ENCODE peak calls at places on chromosome 20, in eight cellular contexts. F is astrocyte of the spinal cord, I is fibroblast of the aortic adventitia, H is dorsolateral prefrontal cortex, X is GM10248, N is RWPE1, U is mammary epithelial cell, B is right atrium auricular region. Q is an unnamed sample.

GRCh38 chr20:16096756-16097326 is 476.4 kb downstream of the KIF16B start:
- DNase-seq in X (no peak), U (no peak), I (no peak), N (no peak), B (no peak), F (no peak), H (no peak), Q (no peak)

GRCh38 chr20:48212806-48213509 is 427.7 kb upstream of the SULF2 start:
- DNase-seq in X (no peak), U (no peak), H (no peak), N (no peak), B (no peak), I (no peak), F (no peak), Q (no peak)

GRCh38 chr20:48260370-48260769 is 475.1 kb upstream of the SULF2 start:
- DNase-seq in F (no peak), N (no peak), B (no peak), X (no peak), U (no peak), H (peak), I (no peak), Q (no peak)

GRCh38 chr20:63534831-63535651 is 2.1 kb downstream of the PTK6 start:
- DNase-seq in B (no peak), X (no peak), I (peak), U (no peak), H (no peak), N (peak), F (no peak), Q (peak)

GRCh38 chr20:8527998-8528397 is 395.9 kb downstream of the PLCB1 start:
- DNase-seq in U (peak), I (peak), B (no peak), H (no peak), X (no peak), N (no peak), F (peak), Q (no peak)

GRCh38 chr20:1803216-1804128 is 91.7 kb upstream of the SIRPA start:
- DNase-seq in H (no peak), F (peak), I (peak), U (no peak), N (no peak), B (peak), X (peak), Q (peak)

GRCh38 chr20:16844406-16844805 is 96.2 kb downstream of the OTOR start:
- DNase-seq in X (no peak), B (no peak), I (no peak), H (no peak), N (no peak), F (no peak), U (no peak), Q (no peak)

GRCh38 chr20:15179426-15180190 is 842.2 kb upstream of the FLRT3 start:
- DNase-seq in N (no peak), B (no peak), I (no peak), H (peak), U (no peak), F (no peak), X (no peak), Q (no peak)

GRCh38 chr20:43564993-43565757 is 6.3 kb downstream of the SGK2 start:
- DNase-seq in I (no peak), X (no peak), F (no peak), N (no peak), H (peak), U (no peak), B (no peak), Q (no peak)

GRCh38 chr20:5402903-5403531 is 86.3 kb upstream of the PROKR2 start:
- DNase-seq in B (no peak), N (peak), X (peak), I (peak), F (no peak), U (peak), H (no peak), Q (no peak)

GRCh38 chr20:35387334-35387733 is 24.4 kb downstream of the UQCC1 start:
- DNase-seq in B (no peak), X (no peak), H (no peak), N (peak), I (peak), U (peak), F (peak), Q (no peak)

GRCh38 chr20:19881080-19881840 is 123.2 kb downstream of the RIN2 start:
- DNase-seq in H (no peak), N (no peak), F (no peak), X (no peak), U (no peak), I (no peak), B (no peak), Q (no peak)

GRCh38 chr20:41956316-41957050 is 338.3 kb upstream of the CHD6 start:
- DNase-seq in U (no peak), F (no peak), N (no peak), X (no peak), H (no peak), I (no peak), B (no peak), Q (no peak)

GRCh38 chr20:4513720-4514119 is 208.0 kb upstream of the PRND start:
- DNase-seq in N (peak), X (no peak), U (peak), F (peak), B (no peak), H (no peak), I (peak), Q (no peak)

GRCh38 chr20:46028772-46029371 is at the start of gene SLC12A5:
- DNase-seq in F (no peak), H (no peak), U (no peak), I (no peak), B (no peak), N (no peak), X (no peak), Q (no peak)

GRCh38 chr20:3658708-3659491 is 4.3 kb downstream of the GFRA4 start:
- DNase-seq in X (peak), F (no peak), U (no peak), B (no peak), N (no peak), I (no peak), H (peak), Q (no peak)

GRCh38 chr20:36035720-36036119 is 67.3 kb downstream of the CNBD2 start:
- DNase-seq in X (no peak), H (no peak), B (no peak), I (no peak), F (no peak), N (peak), U (peak), Q (no peak)

GRCh38 chr20:50957798-50958732 is at the start of gene DPM1:
- DNase-seq in F (peak), N (peak), X (peak), U (peak), B (peak), I (peak), H (peak), Q (peak)

GRCh38 chr20:7161690-7162089 is 394.2 kb downstream of the BMP2 start:
- DNase-seq in H (no peak), U (peak), B (no peak), X (no peak), I (peak), F (peak), N (peak), Q (no peak)
- TF ChIP-seq CTCF in H (peak), U (peak), B (no peak), X (no peak), I (peak), F (peak), N (peak), Q (no peak)

GRCh38 chr20:59940956-59941294 is 736 bp downstream of the FAM217B start:
- DNase-seq in F (no peak), B (no peak), U (no peak), I (no peak), N (no peak), H (no peak), X (no peak), Q (no peak)

GRCh38 chr20:59938696-59939051 is 1.4 kb downstream of the PPP1R3D start:
- DNase-seq in B (no peak), N (no peak), H (no peak), I (peak), X (no peak), F (no peak), U (peak), Q (no peak)

GRCh38 chr20:59939879-59940128 is 301 bp downstream of the PPP1R3D start:
- DNase-seq in U (no peak), H (no peak), F (no peak), I (no peak), N (no peak), X (peak), B (no peak), Q (no peak)

GRCh38 chr20:59939052-59939878 is 840 bp downstream of the PPP1R3D start:
- DNase-seq in B (no peak), N (peak), X (no peak), U (no peak), H (no peak), I (peak), F (no peak), Q (peak)

GRCh38 chr20:59940129-59940955 is at the start of the genes FAM217B and PPP1R3D:
- DNase-seq in H (peak), N (peak), F (peak), X (peak), B (peak), U (peak), I (peak), Q (peak)
- TF ChIP-seq CTCF in H (peak), N (peak), F (peak), X (no peak), B (no peak), U (no peak), I (no peak), Q (no peak)

GRCh38 chr20:25247100-25247665 is 702 bp upstream of the PYGB start:
- DNase-seq in F (peak), N (peak), H (peak), X (no peak), I (peak), U (peak), B (peak), Q (no peak)
- TF ChIP-seq CTCF in F (peak), N (peak), H (peak), X (peak), I (peak), U (peak), B (no peak), Q (no peak)

DNA sequence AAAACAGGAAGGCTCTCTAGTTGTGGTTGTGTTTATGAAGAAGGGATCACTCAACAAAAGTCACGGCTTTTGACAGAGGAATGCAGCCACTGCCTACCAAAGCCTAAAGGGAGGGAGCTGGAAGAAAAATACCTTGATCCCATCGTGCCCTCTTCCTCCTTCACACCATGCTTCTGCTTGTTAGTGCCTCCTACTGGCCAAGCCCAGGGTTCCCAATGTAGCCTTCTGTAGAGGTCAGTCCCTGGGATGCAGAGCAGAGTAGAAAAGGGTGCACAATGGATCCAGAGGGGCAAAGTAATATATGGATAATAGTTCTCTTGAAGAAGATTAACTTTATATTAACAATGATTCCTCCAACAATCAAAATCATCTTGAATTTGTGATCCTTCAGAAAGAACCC is 293.5 kb upstream of the FERMT1 start:
- DNase-seq in N (no peak), F (no peak), U (no peak), B (no peak), X (no peak), I (no peak), H (no peak), Q (no peak)
- TF ChIP-seq CTCF in N (no peak), F (no peak), U (no peak), B (no peak), X (no peak), I (no peak), H (no peak), Q (no peak)

GRCh38 chr20:61559706-61560315 is 307.8 kb downstream of the CDH4 start:
- DNase-seq in N (no peak), F (no peak), I (no peak), B (no peak), U (no peak), X (no peak), H (no peak), Q (no peak)

GRCh38 chr20:61561111-61561830 is 309.2 kb downstream of the CDH4 start:
- DNase-seq in B (no peak), U (no peak), X (no peak), F (no peak), I (no peak), N (no peak), H (no peak), Q (no peak)

GRCh38 chr20:61558726-61559125 is 306.7 kb downstream of the CDH4 start:
- DNase-seq in H (no peak), X (no peak), F (peak), I (peak), N (peak), U (no peak), B (no peak), Q (no peak)

GRCh38 chr20:61562897-61563504 is 310.9 kb downstream of the CDH4 start:
- DNase-seq in F (no peak), N (no peak), H (no peak), U (no peak), B (no peak), I (no peak), X (no peak), Q (no peak)

GRCh38 chr20:61560361-61560853 is 308.3 kb downstream of the CDH4 start:
- DNase-seq in B (no peak), H (no peak), X (no peak), N (peak), F (peak), I (peak), U (peak), Q (no peak)
- TF ChIP-seq CTCF in B (no peak), H (no peak), X (no peak), N (no peak), F (peak), I (peak), U (no peak), Q (no peak)

GRCh38 chr20:38175221-38176030 is 10.4 kb upstream of the TGM2 start:
- DNase-seq in I (no peak), N (no peak), F (no peak), U (no peak), H (no peak), B (no peak), X (no peak), Q (no peak)
- TF ChIP-seq CTCF in I (no peak), N (no peak), F (no peak), U (no peak), H (no peak), B (no peak), X (no peak), Q (no peak)

GRCh38 chr20:23302801-23303200 is 47.8 kb upstream of the NXT1 start:
- DNase-seq in F (no peak), I (no peak), X (no peak), N (no peak), U (no peak), B (no peak), H (no peak), Q (no peak)
- TF ChIP-seq CTCF in F (no peak), I (no peak), X (no peak), N (no peak), U (no peak), B (no peak), H (no peak), Q (no peak)

DNA sequence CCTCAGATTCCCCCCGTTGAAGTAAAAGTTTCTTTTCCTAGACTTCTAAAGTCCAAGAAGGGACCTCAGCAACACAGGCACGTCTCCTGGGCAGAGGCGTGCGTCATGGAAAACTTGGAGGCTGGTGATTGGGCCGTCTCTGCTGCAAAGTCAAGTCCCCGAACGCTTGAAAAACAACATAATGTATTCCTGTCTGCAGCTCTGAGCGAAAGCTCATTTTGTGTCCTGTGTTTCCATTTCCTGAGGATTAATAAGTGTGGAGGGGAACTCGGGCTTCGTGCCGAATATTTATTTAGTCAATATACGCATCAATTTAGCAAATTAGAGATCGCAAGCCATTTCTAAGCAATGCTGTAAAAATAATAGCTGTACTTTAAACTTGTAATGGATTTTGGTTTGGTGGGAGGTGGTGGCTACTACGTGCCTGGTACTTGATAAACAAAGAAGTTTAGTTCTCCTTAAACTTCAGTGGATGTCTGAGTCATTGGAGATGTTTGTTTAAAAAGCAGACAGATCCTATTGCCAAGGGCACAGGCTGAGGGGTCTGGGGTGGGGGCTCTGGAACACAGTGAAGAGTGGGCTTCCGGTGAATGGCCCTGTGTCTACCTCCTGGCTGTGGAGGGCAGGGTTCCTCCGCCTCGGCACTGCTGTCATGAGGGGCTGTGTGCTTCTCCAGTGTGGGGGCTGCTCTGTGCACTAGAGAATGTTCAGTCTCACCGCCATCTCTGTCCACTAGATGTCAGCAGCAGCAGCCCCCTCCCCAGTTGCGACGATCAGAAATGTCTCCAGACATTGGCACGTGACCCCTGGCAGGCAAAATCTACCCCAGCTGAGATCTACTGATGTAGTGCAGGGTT is 21.8 kb downstream of the PCK1 start:
- DNase-seq in H (no peak), I (peak), B (peak), X (no peak), N (no peak), U (no peak), F (peak), Q (no peak)
- TF ChIP-seq CTCF in H (peak), I (peak), B (no peak), X (peak), N (peak), U (no peak), F (peak), Q (no peak)

GRCh38 chr20:32441638-32442037 is 83.5 kb downstream of the ASXL1 start:
- DNase-seq in H (no peak), N (no peak), X (no peak), F (no peak), U (no peak), I (no peak), B (no peak), Q (no peak)
- TF ChIP-seq CTCF in H (no peak), N (no peak), X (no peak), F (no peak), U (no peak), I (no peak), B (no peak), Q (no peak)

GRCh38 chr20:56515657-56516381 is 8.7 kb upstream of the FAM209A start:
- DNase-seq in F (peak), B (no peak), X (no peak), I (peak), N (no peak), U (no peak), H (no peak), Q (no peak)
- TF ChIP-seq CTCF in F (peak), B (no peak), X (peak), I (no peak), N (peak), U (peak), H (peak), Q (no peak)